ENCODE peak calls at places on chromosomes 16 and 17, in ten cellular contexts. D, O, N, R, H, S, K, F, E and T are unnamed samples.

GRCh38 chr17:81427446-81428120 is 32.3 kb downstream of the BAHCC1 start:
- DNase-seq in D (no peak), O (no peak), N (no peak), R (peak), H (peak), S (no peak), K (peak), F (no peak), E (peak), T (no peak)

GRCh38 chr16:61937646-61938045 is 98.6 kb downstream of the CDH8 start:
- DNase-seq in D (no peak), O (no peak), N (no peak), R (no peak), H (no peak), S (no peak), K (no peak), F (no peak), E (no peak), T (no peak)

GRCh38 chr16:86628614-86629013 is 50.3 kb downstream of the FOXL1 start:
- DNase-seq in D (no peak), O (peak), N (no peak), R (no peak), H (no peak), S (no peak), K (no peak), F (no peak), E (no peak), T (no peak)

GRCh38 chr17:37648555-37648954 is 5.3 kb upstream of the DDX52 start:
- DNase-seq in D (no peak), O (no peak), N (no peak), R (no peak), H (no peak), S (no peak), K (no peak), F (no peak), E (no peak), T (no peak)

GRCh38 chr16:22220076-22220453 is 14.0 kb downstream of the EEF2K start:
- DNase-seq in D (no peak), O (peak), N (no peak), R (peak), H (no peak), S (peak), K (peak), F (no peak), E (no peak), T (no peak)

GRCh38 chr16:86580063-86580797 is 1.9 kb downstream of the FOXL1 start:
- DNase-seq in D (no peak), O (no peak), N (no peak), R (no peak), H (no peak), S (no peak), K (no peak), F (no peak), E (no peak), T (no peak)

GRCh38 chr16:29789775-29790182 is 772 bp upstream of the KIF22 start:
- DNase-seq in D (no peak), O (no peak), N (no peak), R (peak), H (no peak), S (no peak), K (peak), F (no peak), E (no peak), T (no peak)

GRCh38 chr16:85894266-85894665 is 4.7 kb upstream of the IRF8 start:
- DNase-seq in D (no peak), O (no peak), N (peak), R (peak), H (no peak), S (no peak), K (no peak), F (no peak), E (no peak), T (no peak)

GRCh38 chr17:77840156-77840555 is 118.3 kb upstream of the TNRC6C start:
- DNase-seq in D (no peak), O (peak), N (no peak), R (peak), H (no peak), S (peak), K (no peak), F (no peak), E (no peak), T (no peak)

GRCh38 chr17:59963738-59964454 is 644 bp downstream of the RNFT1 start:
- DNase-seq in D (no peak), O (peak), N (peak), R (peak), H (peak), S (peak), K (peak), F (peak), E (peak), T (no peak)

GRCh38 chr16:76964464-76965154 is 226.4 kb upstream of the MON1B start:
- DNase-seq in D (no peak), O (no peak), N (no peak), R (no peak), H (no peak), S (no peak), K (no peak), F (no peak), E (no peak), T (no peak)

GRCh38 chr17:61395983-61396585 is 3.6 kb upstream of the TBX2 start:
- DNase-seq in D (no peak), O (no peak), N (no peak), R (no peak), H (no peak), S (no peak), K (no peak), F (peak), E (no peak), T (no peak)

GRCh38 chr17:44578947-44579346 is 21.7 kb downstream of the FZD2 start:
- DNase-seq in D (no peak), O (no peak), N (no peak), R (no peak), H (no peak), S (no peak), K (no peak), F (no peak), E (no peak), T (no peak)

GRCh38 chr16:83475108-83475507 is 332.7 kb upstream of the HSBP1 start:
- DNase-seq in D (no peak), O (no peak), N (no peak), R (no peak), H (no peak), S (peak), K (no peak), F (no peak), E (no peak), T (no peak)

GRCh38 chr16:54291981-54292487 is 5.4 kb upstream of the IRX3 start:
- DNase-seq in D (no peak), O (no peak), N (no peak), R (no peak), H (no peak), S (no peak), K (no peak), F (no peak), E (no peak), T (no peak)
- TF ChIP-seq POLR2AphosphoS5 in D (no peak), O (no peak), N (no peak), R (no peak), H (no peak), S (no peak), K (no peak), F (no peak), E (no peak), T (no peak)

GRCh38 chr17:8739104-8739503 is 5.5 kb downstream of the CCDC42 start:
- DNase-seq in D (no peak), O (no peak), N (no peak), R (no peak), H (no peak), S (no peak), K (no peak), F (peak), E (no peak), T (no peak)
- TF ChIP-seq EP300 in D (no peak), O (no peak), N (no peak), R (no peak), H (no peak), S (no peak), K (no peak), F (no peak), E (no peak), T (no peak)

GRCh38 chr17:21043296-21044232 is 753 bp upstream of the USP22 start:
- DNase-seq in D (peak), O (peak), N (peak), R (peak), H (peak), S (peak), K (peak), F (peak), E (no peak), T (peak)
- TF ChIP-seq POLR2AphosphoS5 in D (peak), O (peak), N (peak), R (peak), H (no peak), S (peak), K (peak), F (peak), E (peak), T (peak)

GRCh38 chr17:76477576-76477975 is 10.2 kb downstream of the AANAT start:
- DNase-seq in D (no peak), O (no peak), N (no peak), R (no peak), H (no peak), S (no peak), K (no peak), F (no peak), E (no peak), T (no peak)
- TF ChIP-seq EP300 in D (no peak), O (no peak), N (no peak), R (no peak), H (no peak), S (no peak), K (no peak), F (no peak), E (no peak), T (no peak)

DNA sequence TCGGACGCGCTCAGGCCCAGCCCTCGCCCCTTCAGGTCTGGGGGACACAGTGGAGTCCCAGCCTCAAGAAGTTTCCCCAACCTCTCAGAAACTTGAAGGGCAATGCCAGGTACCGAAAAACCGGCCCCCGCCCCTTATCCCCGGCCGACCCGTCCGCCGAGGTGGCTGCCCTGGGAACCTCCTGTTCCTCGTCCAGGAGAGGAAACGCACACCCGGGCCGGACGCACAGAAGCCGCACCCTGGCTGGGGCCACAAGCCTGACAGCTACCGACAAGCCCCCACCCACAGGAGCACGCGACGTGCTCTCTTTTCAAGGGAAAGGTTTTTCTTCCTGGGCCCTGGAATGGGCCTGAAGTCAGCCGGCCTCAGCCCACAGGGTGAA is 37.2 kb downstream of the CBFA2T3 start:
- DNase-seq in D (no peak), O (no peak), N (no peak), R (no peak), H (no peak), S (no peak), K (peak), F (peak), E (no peak), T (no peak)
- TF ChIP-seq POLR2AphosphoS5 in D (no peak), O (no peak), N (no peak), R (no peak), H (no peak), S (no peak), K (peak), F (no peak), E (no peak), T (no peak)